ENCODE peak calls at places on chromosomes 7 and 10, in five cellular contexts. One of them, this sample, is unnamed. For H3K27me3, the result is how much of the 10 kb centered on the place peaks cover.

GRCh38 chr7:140904081-140904480 is 20.6 kb downstream of the BRAF start:
- DNase-seq in GM23248: peak
- DNase-seq in SK-N-SH: no peak
- DNase-seq in cardiac muscle cell: no peak
- DNase-seq in right lobe of liver: no peak
- DNase-seq in this sample: no peak

GRCh38 chr10:124903119-124903518 is 38.8 kb upstream of the ZRANB1 start:
- DNase-seq in GM23248: no peak
- DNase-seq in SK-N-SH: no peak
- DNase-seq in cardiac muscle cell: no peak
- DNase-seq in right lobe of liver: peak
- DNase-seq in this sample: no peak

GRCh38 chr7:74061840-74062539 is 21.6 kb upstream of the LIMK1 start:
- DNase-seq in GM23248: peak
- DNase-seq in SK-N-SH: peak
- DNase-seq in cardiac muscle cell: no peak
- DNase-seq in right lobe of liver: peak
- DNase-seq in this sample: peak

GRCh38 chr7:75688200-75689136 is 50.3 kb downstream of the HIP1 start:
- DNase-seq in GM23248: no peak
- DNase-seq in SK-N-SH: peak
- DNase-seq in cardiac muscle cell: no peak
- DNase-seq in right lobe of liver: no peak
- DNase-seq in this sample: no peak

GRCh38 chr7:117171106-117171505 is 151.8 kb downstream of the WNT2 start:
- DNase-seq in GM23248: no peak
- DNase-seq in SK-N-SH: no peak
- DNase-seq in cardiac muscle cell: no peak
- DNase-seq in right lobe of liver: no peak
- DNase-seq in this sample: no peak

GRCh38 chr7:151866761-151867650 is 9.9 kb downstream of the PRKAG2 start:
- DNase-seq in GM23248: no peak
- DNase-seq in SK-N-SH: no peak
- DNase-seq in cardiac muscle cell: no peak
- DNase-seq in right lobe of liver: peak
- DNase-seq in this sample: no peak

GRCh38 chr10:30094601-30095000 is 35.2 kb upstream of the JCAD start:
- DNase-seq in GM23248: no peak
- DNase-seq in SK-N-SH: no peak
- DNase-seq in cardiac muscle cell: no peak
- DNase-seq in right lobe of liver: no peak
- DNase-seq in this sample: no peak

GRCh38 chr7:69364814-69365587 is 233.3 kb upstream of the AUTS2 start:
- DNase-seq in GM23248: no peak
- DNase-seq in SK-N-SH: no peak
- DNase-seq in cardiac muscle cell: no peak
- DNase-seq in right lobe of liver: no peak
- DNase-seq in this sample: no peak

GRCh38 chr10:13099144-13099665 is 758 bp upstream of the OPTN start:
- DNase-seq in GM23248: peak
- DNase-seq in SK-N-SH: peak
- DNase-seq in cardiac muscle cell: no peak
- DNase-seq in right lobe of liver: peak
- DNase-seq in this sample: no peak

GRCh38 chr7:95608344-95609173 is 12.2 kb upstream of the PDK4 start:
- DNase-seq in GM23248: peak
- DNase-seq in SK-N-SH: peak
- DNase-seq in cardiac muscle cell: peak
- DNase-seq in right lobe of liver: peak
- DNase-seq in this sample: peak

GRCh38 chr10:107163904-107164861 is at the start of gene SORCS1:
- DNase-seq in GM23248: peak
- DNase-seq in SK-N-SH: peak
- DNase-seq in cardiac muscle cell: peak
- DNase-seq in right lobe of liver: peak
- DNase-seq in this sample: no peak

GRCh38 chr7:101650579-101651081 is 21.5 kb upstream of the MYL10 start:
- DNase-seq in GM23248: peak
- DNase-seq in SK-N-SH: no peak
- DNase-seq in cardiac muscle cell: no peak
- DNase-seq in right lobe of liver: no peak
- DNase-seq in this sample: no peak

GRCh38 chr10:61987951-61988379 is 86.5 kb downstream of the ARID5B start:
- DNase-seq in GM23248: peak
- DNase-seq in SK-N-SH: no peak
- DNase-seq in cardiac muscle cell: no peak
- DNase-seq in right lobe of liver: no peak
- DNase-seq in this sample: no peak

GRCh38 chr10:62638062-62638477 is 166.4 kb upstream of the ADO start:
- DNase-seq in GM23248: peak
- DNase-seq in SK-N-SH: no peak
- DNase-seq in cardiac muscle cell: peak
- DNase-seq in right lobe of liver: no peak
- DNase-seq in this sample: no peak

GRCh38 chr7:151248191-151249033 is at the start of gene SMARCD3:
- DNase-seq in GM23248: peak
- DNase-seq in SK-N-SH: peak
- DNase-seq in cardiac muscle cell: peak
- DNase-seq in right lobe of liver: peak
- DNase-seq in this sample: no peak

GRCh38 chr7:117019786-117020604 is 66.7 kb downstream of the ST7 start:
- DNase-seq in GM23248: peak
- DNase-seq in SK-N-SH: peak
- DNase-seq in cardiac muscle cell: peak
- DNase-seq in right lobe of liver: peak
- DNase-seq in this sample: peak

GRCh38 chr7:80770061-80770460 is 131.6 kb downstream of the CD36 start:
- DNase-seq in GM23248: no peak
- DNase-seq in SK-N-SH: no peak
- DNase-seq in cardiac muscle cell: no peak
- DNase-seq in right lobe of liver: no peak
- DNase-seq in this sample: no peak

GRCh38 chr10:73644015-73644743 is 2.9 kb upstream of the MYOZ1 start:
- DNase-seq in GM23248: peak
- DNase-seq in SK-N-SH: peak
- DNase-seq in cardiac muscle cell: peak
- DNase-seq in right lobe of liver: no peak
- DNase-seq in this sample: no peak

GRCh38 chr7:42479452-42480303 is 242.7 kb upstream of the GLI3 start:
- DNase-seq in GM23248: no peak
- DNase-seq in SK-N-SH: no peak
- DNase-seq in cardiac muscle cell: no peak
- DNase-seq in right lobe of liver: no peak
- DNase-seq in this sample: peak

GRCh38 chr7:1114088-1114487 is 26.2 kb downstream of the GPER1 start:
- DNase-seq in GM23248: no peak
- DNase-seq in SK-N-SH: no peak
- DNase-seq in cardiac muscle cell: no peak
- DNase-seq in right lobe of liver: no peak
- DNase-seq in this sample: no peak

GRCh38 chr10:70477661-70478162 is 855 bp upstream of the PALD1 start:
- DNase-seq in GM23248: peak
- DNase-seq in SK-N-SH: peak
- DNase-seq in cardiac muscle cell: no peak
- DNase-seq in right lobe of liver: peak
- DNase-seq in this sample: no peak

GRCh38 chr10:129949411-129950335 is 14.4 kb downstream of the EBF3 start:
- DNase-seq in GM23248: peak
- DNase-seq in SK-N-SH: peak
- DNase-seq in cardiac muscle cell: peak
- DNase-seq in right lobe of liver: no peak
- DNase-seq in this sample: no peak

GRCh38 chr7:43138710-43139601 is 26.5 kb downstream of the HECW1 start:
- DNase-seq in GM23248: peak
- DNase-seq in SK-N-SH: no peak
- DNase-seq in cardiac muscle cell: no peak
- DNase-seq in right lobe of liver: no peak
- DNase-seq in this sample: no peak

GRCh38 chr7:134366481-134366880 is 49.8 kb upstream of the SLC35B4 start:
- DNase-seq in GM23248: peak
- DNase-seq in SK-N-SH: no peak
- DNase-seq in cardiac muscle cell: no peak
- DNase-seq in right lobe of liver: no peak
- DNase-seq in this sample: no peak

GRCh38 chr7:92448185-92448747 is 984 bp downstream of the GATAD1 start:
- DNase-seq in GM23248: peak
- DNase-seq in SK-N-SH: peak
- DNase-seq in cardiac muscle cell: peak
- DNase-seq in right lobe of liver: peak
- DNase-seq in this sample: peak

GRCh38 chr7:70178787-70179186 is 580.5 kb downstream of the AUTS2 start:
- DNase-seq in GM23248: peak
- DNase-seq in SK-N-SH: no peak
- DNase-seq in cardiac muscle cell: no peak
- DNase-seq in right lobe of liver: no peak
- DNase-seq in this sample: no peak

GRCh38 chr10:17166699-17167098 is 34.8 kb downstream of the TRDMT1 start:
- DNase-seq in GM23248: no peak
- DNase-seq in SK-N-SH: no peak
- DNase-seq in cardiac muscle cell: peak
- DNase-seq in right lobe of liver: no peak
- DNase-seq in this sample: no peak

GRCh38 chr10:130559213-130559944 is 423.2 kb downstream of the GLRX3 start:
- DNase-seq in GM23248: no peak
- DNase-seq in SK-N-SH: no peak
- DNase-seq in cardiac muscle cell: no peak
- DNase-seq in right lobe of liver: no peak
- DNase-seq in this sample: no peak

GRCh38 chr7:133339772-133340171 is 86.9 kb downstream of the EXOC4 start:
- DNase-seq in GM23248: no peak
- DNase-seq in SK-N-SH: no peak
- DNase-seq in cardiac muscle cell: no peak
- DNase-seq in right lobe of liver: no peak
- DNase-seq in this sample: no peak

GRCh38 chr10:7354330-7355047 is 56.3 kb downstream of the SFMBT2 start:
- DNase-seq in GM23248: peak
- DNase-seq in SK-N-SH: peak
- DNase-seq in cardiac muscle cell: no peak
- DNase-seq in right lobe of liver: no peak
- DNase-seq in this sample: no peak

GRCh38 chr10:10938676-10939075 is 79.0 kb upstream of the CELF2 start:
- DNase-seq in GM23248: no peak
- DNase-seq in SK-N-SH: no peak
- DNase-seq in cardiac muscle cell: no peak
- DNase-seq in right lobe of liver: no peak
- DNase-seq in this sample: no peak

GRCh38 chr10:96415896-96416554 is 57.2 kb upstream of the OPALIN start:
- DNase-seq in GM23248: no peak
- DNase-seq in SK-N-SH: no peak
- DNase-seq in cardiac muscle cell: no peak
- DNase-seq in right lobe of liver: no peak
- DNase-seq in this sample: no peak

GRCh38 chr7:78220754-78221153 is 422.2 kb downstream of the PHTF2 start:
- DNase-seq in GM23248: no peak
- DNase-seq in SK-N-SH: no peak
- DNase-seq in cardiac muscle cell: no peak
- DNase-seq in right lobe of liver: no peak
- DNase-seq in this sample: no peak
- H3K27me3 ChIP-seq in GM23248: under half
- H3K27me3 ChIP-seq in SK-N-SH: under half
- H3K27me3 ChIP-seq in cardiac muscle cell: under half
- H3K27me3 ChIP-seq in right lobe of liver: under half
- H3K27me3 ChIP-seq in this sample: under half

GRCh38 chr10:93447019-93447418 is 35.1 kb downstream of the MYOF start:
- DNase-seq in GM23248: no peak
- DNase-seq in SK-N-SH: no peak
- DNase-seq in cardiac muscle cell: no peak
- DNase-seq in right lobe of liver: no peak
- DNase-seq in this sample: no peak
- H3K27ac ChIP-seq in GM23248: peak
- H3K27ac ChIP-seq in SK-N-SH: peak
- H3K27ac ChIP-seq in cardiac muscle cell: peak
- H3K27ac ChIP-seq in right lobe of liver: no peak
- H3K27ac ChIP-seq in this sample: peak

DNA sequence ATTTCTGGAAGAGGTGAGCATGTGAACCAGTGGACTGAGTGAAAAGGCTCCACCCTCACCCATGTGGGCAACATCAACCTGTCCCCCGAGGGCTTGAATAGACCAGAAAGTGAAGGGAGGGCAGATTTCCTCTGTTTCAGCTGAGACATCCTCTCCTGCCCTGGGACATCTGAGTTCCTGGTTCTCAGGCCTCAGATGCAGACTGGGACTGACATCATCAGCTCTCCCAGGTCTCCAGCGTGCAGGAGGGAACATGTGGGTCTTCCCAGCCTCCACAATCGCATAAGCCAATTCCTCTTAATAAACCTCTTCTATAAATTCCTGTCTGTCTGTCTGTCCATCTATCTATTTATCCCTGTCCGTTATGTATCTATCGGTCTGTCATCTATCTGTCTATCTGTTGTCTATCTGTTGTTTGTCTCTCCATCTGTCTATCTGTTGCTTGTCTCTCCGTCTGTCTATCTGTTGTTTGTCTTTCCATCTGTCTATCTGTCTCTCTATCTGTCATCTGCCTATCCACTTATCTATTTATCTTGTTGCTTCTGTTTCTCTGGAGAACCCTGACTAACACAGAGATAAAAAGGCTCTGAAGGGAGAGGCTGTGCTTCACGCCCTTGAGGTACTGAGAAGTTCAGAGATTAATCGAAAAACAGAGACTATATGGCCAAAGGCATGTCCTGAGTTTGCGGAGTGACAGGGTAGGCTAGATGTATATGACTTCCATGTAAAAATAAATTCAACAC is 140.3 kb upstream of the PFKP start:
- DNase-seq in GM23248: no peak
- DNase-seq in SK-N-SH: no peak
- DNase-seq in cardiac muscle cell: no peak
- DNase-seq in right lobe of liver: no peak
- DNase-seq in this sample: no peak
- H3K27me3 ChIP-seq in GM23248: under half
- H3K27me3 ChIP-seq in SK-N-SH: under half
- H3K27me3 ChIP-seq in cardiac muscle cell: under half
- H3K27me3 ChIP-seq in right lobe of liver: under half
- H3K27me3 ChIP-seq in this sample: under half

DNA sequence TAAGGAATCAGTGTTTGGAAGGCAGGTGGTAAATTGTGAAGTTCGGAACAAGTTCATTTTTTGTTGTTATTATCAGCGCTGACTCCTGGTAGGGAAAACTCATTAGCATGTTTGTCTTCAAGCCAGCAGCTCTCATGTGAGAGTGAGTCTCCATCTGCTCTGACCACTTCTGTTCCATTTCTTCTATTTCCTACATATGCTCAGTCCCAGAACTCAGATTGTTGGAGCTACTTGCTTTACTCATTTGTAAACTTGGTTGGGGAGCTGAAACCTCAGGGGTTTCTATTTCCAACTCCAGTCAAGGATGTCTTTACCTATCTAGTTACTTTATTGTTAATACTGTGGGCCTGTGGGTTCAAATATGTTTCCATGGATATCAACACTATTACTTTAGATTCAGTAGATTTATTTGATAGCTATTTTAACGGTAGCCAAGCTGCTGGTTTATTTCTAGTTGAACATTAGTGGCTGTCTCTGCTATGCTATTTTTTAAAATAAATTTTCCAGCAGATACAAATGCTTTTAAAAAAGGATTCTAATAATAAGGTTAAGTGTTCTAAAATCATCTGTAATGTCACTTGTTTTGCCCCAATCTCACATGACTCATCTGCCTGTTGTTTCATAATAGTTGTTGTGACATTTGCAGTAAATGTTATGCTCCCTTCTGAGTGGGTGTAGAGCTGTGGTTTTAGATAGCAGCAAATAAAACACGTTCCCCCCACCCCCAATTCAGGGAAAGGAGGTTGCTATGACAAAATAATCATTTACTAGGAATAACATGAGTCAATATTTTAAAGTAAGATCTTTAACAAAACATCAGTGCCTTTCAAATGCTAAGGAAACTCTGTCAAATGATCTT is 143.3 kb downstream of the HDAC9 start:
- DNase-seq in GM23248: peak
- DNase-seq in SK-N-SH: no peak
- DNase-seq in cardiac muscle cell: no peak
- DNase-seq in right lobe of liver: no peak
- DNase-seq in this sample: no peak
- H3K27ac ChIP-seq in GM23248: peak
- H3K27ac ChIP-seq in SK-N-SH: peak
- H3K27ac ChIP-seq in cardiac muscle cell: no peak
- H3K27ac ChIP-seq in right lobe of liver: peak
- H3K27ac ChIP-seq in this sample: peak